ENCODE peak calls at places on chromosomes 2 and 18, in four cellular contexts. L, P, R and A are unnamed samples.

GRCh38 chr2:215736653-215737290 is 276.6 kb downstream of the MREG start:
- DNase-seq in L (no peak), P (peak; percentile 89), R (no peak), A (no peak)

GRCh38 chr18:68925268-68925667 is 127.4 kb downstream of the CCDC102B start:
- DNase-seq in L (no peak), P (peak; percentile 12), R (no peak), A (no peak)

GRCh38 chr2:21317131-21317530 is 193.4 kb downstream of the TDRD15 start:
- DNase-seq in L (no peak), P (peak; percentile 23), R (peak; percentile 72), A (peak; percentile 71)

GRCh38 chr2:152402780-152403388 is 67.9 kb downstream of the FMNL2 start:
- DNase-seq in L (peak; percentile 57), P (no peak), R (no peak), A (no peak)

GRCh38 chr2:64604929-64605550 is 48.7 kb downstream of the SERTAD2 start:
- DNase-seq in L (no peak), P (peak; percentile 33), R (no peak), A (no peak)

GRCh38 chr18:12904012-12904516 is 20.0 kb upstream of the PTPN2 start:
- DNase-seq in L (no peak), P (peak; percentile 50), R (no peak), A (no peak)

GRCh38 chr18:68705119-68705518 is 9.8 kb downstream of the TMX3 start:
- DNase-seq in L (no peak), P (no peak), R (no peak), A (no peak)

GRCh38 chr2:127968610-127969339 is 59.1 kb downstream of the SAP130 start:
- DNase-seq in L (peak; percentile 90), P (no peak), R (no peak), A (no peak)

GRCh38 chr2:73993376-73993775 is 8.7 kb downstream of the TET3 start:
- DNase-seq in L (no peak), P (no peak), R (no peak), A (no peak)

GRCh38 chr2:239359194-239359912 is 41.5 kb downstream of the HDAC4 start:
- DNase-seq in L (no peak), P (no peak), R (no peak), A (no peak)

GRCh38 chr2:39494784-39495251 is 57.7 kb upstream of the MAP4K3 start:
- DNase-seq in L (no peak), P (peak; percentile 93), R (no peak), A (no peak)

GRCh38 chr2:118850901-118851268 is 3.4 kb upstream of the EN1 start:
- DNase-seq in L (no peak), P (no peak), R (no peak), A (no peak)

GRCh38 chr2:203909192-203909945 is 27.2 kb upstream of the ICOS start:
- DNase-seq in L (no peak), P (peak; percentile 84), R (peak; percentile 59), A (no peak)

GRCh38 chr2:84676295-84676694 is 160.0 kb downstream of the DNAH6 start:
- DNase-seq in L (no peak), P (peak; percentile 48), R (no peak), A (no peak)

GRCh38 chr2:224146356-224147160 is 107.5 kb upstream of the SERPINE2 start:
- DNase-seq in L (no peak), P (no peak), R (no peak), A (no peak)

GRCh38 chr2:8475349-8476045 is 206.4 kb upstream of the ID2 start:
- DNase-seq in L (no peak), P (no peak), R (peak; percentile 41), A (no peak)

GRCh38 chr2:144650886-144651285 is 131.0 kb upstream of the ZEB2 start:
- DNase-seq in L (no peak), P (no peak), R (no peak), A (no peak)

GRCh38 chr18:634551-635045 is 22.9 kb upstream of the TYMS start:
- DNase-seq in L (no peak), P (no peak), R (no peak), A (no peak)

GRCh38 chr2:17600805-17601204 is 60.3 kb downstream of the VSNL1 start:
- DNase-seq in L (no peak), P (no peak), R (no peak), A (no peak)

GRCh38 chr2:37361994-37362698 is 17.7 kb downstream of the QPCT start:
- DNase-seq in L (no peak), P (no peak), R (no peak), A (no peak)

GRCh38 chr2:165778653-165779451 is 15.2 kb downstream of the GALNT3 start:
- DNase-seq in L (no peak), P (no peak), R (no peak), A (no peak)

GRCh38 chr2:135985826-135986393 is 484 bp upstream of the DARS1 start:
- DNase-seq in L (no peak), P (no peak), R (no peak), A (no peak)

GRCh38 chr2:127642706-127643697 is 3.0 kb upstream of the GPR17 start:
- DNase-seq in L (no peak), P (no peak), R (no peak), A (no peak)

GRCh38 chr2:133976659-133977058 is 277.2 kb upstream of the MGAT5 start:
- DNase-seq in L (no peak), P (no peak), R (no peak), A (no peak)

GRCh38 chr18:79410171-79410641 is 14.5 kb downstream of the NFATC1 start:
- DNase-seq in L (no peak), P (no peak), R (no peak), A (no peak)

GRCh38 chr2:64837925-64838641 is 151.1 kb upstream of the SLC1A4 start:
- DNase-seq in L (peak; percentile 23), P (no peak), R (peak; percentile 54), A (peak; percentile 68)

GRCh38 chr18:31070206-31070605 is 27.7 kb upstream of the DSC3 start:
- DNase-seq in L (no peak), P (peak; percentile 9), R (no peak), A (no peak)

GRCh38 chr18:22752014-22752413 is 181.1 kb upstream of the RBBP8 start:
- DNase-seq in L (no peak), P (no peak), R (no peak), A (no peak)

GRCh38 chr2:227033471-227034148 is 130.4 kb downstream of the COL4A4 start:
- DNase-seq in L (no peak), P (peak; percentile 44), R (peak; percentile 72), A (no peak)

GRCh38 chr18:37322497-37323035 is 243.0 kb downstream of the CELF4 start:
- DNase-seq in L (no peak), P (peak; percentile 31), R (peak; percentile 30), A (no peak)

GRCh38 chr2:170711774-170712652 is 3.1 kb upstream of the SP5 start:
- DNase-seq in L (no peak), P (no peak), R (peak; percentile 29), A (no peak)

GRCh38 chr2:10877691-10878111 is 34.0 kb upstream of the KCNF1 start:
- DNase-seq in L (no peak), P (no peak), R (no peak), A (no peak)

GRCh38 chr2:68834737-68835136 is 36.5 kb downstream of the BMP10 start:
- DNase-seq in L (no peak), P (no peak), R (no peak), A (no peak)

GRCh38 chr2:200966770-200967169 is 3.3 kb upstream of the ORC2 start:
- DNase-seq in L (no peak), P (peak; percentile 81), R (no peak), A (no peak)

GRCh38 chr2:109351164-109351756 is 222.3 kb downstream of the SH3RF3 start:
- DNase-seq in L (peak; percentile 78), P (peak; percentile 86), R (peak; percentile 69), A (peak; percentile 91)

GRCh38 chr2:64727843-64728463 is 74.2 kb upstream of the SERTAD2 start:
- DNase-seq in L (no peak), P (no peak), R (no peak), A (no peak)

GRCh38 chr2:217286833-217287232 is 427.0 kb upstream of the TNP1 start:
- DNase-seq in L (no peak), P (peak; percentile 88), R (no peak), A (no peak)

GRCh38 chr18:32902566-32903330 is 129.9 kb upstream of the KLHL14 start:
- DNase-seq in L (no peak), P (no peak), R (no peak), A (no peak)

GRCh38 chr2:160408575-160409291 is 84.9 kb downstream of the RBMS1 start:
- DNase-seq in L (no peak), P (no peak), R (no peak), A (no peak)
- H3K4me3 ChIP-seq in L (peak overlapping the region; percentile 73), P (peak overlapping the region; percentile 16), R (no peak overlapping the region), A (no peak overlapping the region)

GRCh38 chr18:60329131-60329530 is 43.4 kb downstream of the MC4R start:
- DNase-seq in L (no peak), P (no peak), R (no peak), A (no peak)
- TF ChIP-seq CTCF in L (no peak), P (no peak), R (no peak), A (no peak)

GRCh38 chr2:96468904-96469303 is 36.3 kb downstream of the NEURL3 start:
- DNase-seq in L (no peak), P (no peak), R (no peak), A (no peak)

GRCh38 chr2:96470636-96471035 is 34.5 kb downstream of the NEURL3 start:
- DNase-seq in L (no peak), P (peak; percentile 31), R (peak; percentile 74), A (peak; percentile 26)

GRCh38 chr2:96464651-96465050 is 40.5 kb downstream of the NEURL3 start:
- DNase-seq in L (no peak), P (no peak), R (no peak), A (no peak)

GRCh38 chr2:96471772-96472171 is 33.4 kb downstream of the NEURL3 start:
- DNase-seq in L (no peak), P (no peak), R (no peak), A (no peak)

GRCh38 chr2:96470089-96470488 is 35.1 kb downstream of the NEURL3 start:
- DNase-seq in L (no peak), P (no peak), R (peak; percentile 67), A (no peak)
- H3K4me3 ChIP-seq in L (peak overlapping the region; percentile 23), P (no peak overlapping the region), R (no peak overlapping the region), A (peak overlapping the region; percentile 44)

DNA sequence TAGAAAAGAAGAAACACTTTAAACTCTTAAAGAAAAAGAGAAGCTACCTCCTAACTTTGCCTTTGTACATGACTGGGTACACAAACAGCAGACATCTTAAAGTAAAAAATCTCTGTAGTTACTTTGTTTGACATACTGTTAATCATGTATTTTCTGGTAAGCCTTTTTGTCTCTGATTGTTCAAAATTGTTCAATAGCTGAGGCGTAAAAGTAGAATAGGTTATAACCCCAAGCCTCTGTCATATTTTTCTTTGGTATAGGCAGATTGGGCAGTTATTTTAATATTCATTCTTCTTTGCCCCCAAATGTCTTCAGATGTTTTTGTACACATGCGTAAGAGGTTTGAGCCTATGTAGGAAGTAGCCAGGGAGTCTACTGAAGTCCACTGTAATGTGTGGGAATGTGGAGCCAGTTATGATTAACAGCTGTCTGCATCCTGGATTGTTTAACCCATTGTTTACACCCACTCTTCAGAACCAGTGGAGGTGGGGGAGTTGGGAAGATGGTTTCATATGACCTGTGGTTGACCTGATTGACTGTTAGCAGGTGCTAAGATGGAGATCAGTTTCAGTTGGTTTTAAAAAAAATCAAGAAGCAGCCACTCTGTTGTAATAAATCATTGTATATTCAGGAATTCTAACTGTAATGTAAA is 150.5 kb downstream of the TANC1 start:
- DNase-seq in L (no peak), P (no peak), R (no peak), A (no peak)
- TF ChIP-seq CTCF in L (no peak), P (no peak), R (no peak), A (no peak)

DNA sequence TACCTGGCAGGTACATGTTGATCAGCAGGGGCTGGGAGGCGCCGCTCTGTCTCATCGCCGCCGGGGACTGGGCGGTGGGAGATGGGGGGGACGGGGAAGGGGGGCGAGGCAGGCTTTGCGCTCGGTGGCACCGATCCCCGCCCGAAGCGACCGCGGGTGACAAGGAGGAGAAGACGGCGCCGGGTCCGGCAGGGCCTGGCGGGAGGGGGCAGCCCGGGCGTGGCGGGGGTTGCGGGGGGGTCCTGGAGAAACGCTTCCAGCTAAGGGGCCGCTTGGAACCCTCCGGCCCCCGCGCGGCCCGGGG is at the start of gene FEV:
- DNase-seq in L (no peak), P (no peak), R (no peak), A (no peak)
- H3K4me3 ChIP-seq in L (peak within 1 kb of the TSS; percentile 20), P (no peak within 1 kb of the TSS), R (no peak within 1 kb of the TSS), A (no peak within 1 kb of the TSS)